ENCODE peak calls at places on chromosomes 12 and 14, in eight cellular contexts. One of them, this sample, is unnamed.
A peak's percentile ranks its signal among the peaks of the same experiment; 100 is the strongest.

GRCh38 chr14:69614592-69614991 is 3.2 kb downstream of the SUSD6 start:
- DNase-seq in BJ: no peak
- DNase-seq in uterus: no peak
- DNase-seq in left ventricle myocardium inferior: peak; percentile 27
- DNase-seq in SK-N-SH: no peak
- DNase-seq in K562: no peak
- DNase-seq in astrocyte: no peak
- DNase-seq in transverse colon: peak; percentile 47
- DNase-seq in this sample: no peak

GRCh38 chr12:68113644-68114043 is 45.9 kb downstream of the IFNG start:
- DNase-seq in SK-N-SH: no peak
- DNase-seq in uterus: no peak
- DNase-seq in astrocyte: no peak
- DNase-seq in BJ: no peak
- DNase-seq in left ventricle myocardium inferior: no peak
- DNase-seq in K562: no peak
- DNase-seq in transverse colon: peak; percentile 22
- DNase-seq in this sample: no peak

GRCh38 chr12:121364657-121365265 is 12.6 kb upstream of the ANAPC5 start:
- DNase-seq in astrocyte: peak; percentile 25
- DNase-seq in left ventricle myocardium inferior: no peak
- DNase-seq in BJ: no peak
- DNase-seq in SK-N-SH: no peak
- DNase-seq in transverse colon: no peak
- DNase-seq in uterus: no peak
- DNase-seq in K562: no peak
- DNase-seq in this sample: no peak

GRCh38 chr14:105241641-105242040 is 6.7 kb upstream of the BTBD6 start:
- DNase-seq in uterus: no peak
- DNase-seq in left ventricle myocardium inferior: no peak
- DNase-seq in SK-N-SH: no peak
- DNase-seq in transverse colon: no peak
- DNase-seq in astrocyte: no peak
- DNase-seq in K562: no peak
- DNase-seq in BJ: no peak
- DNase-seq in this sample: no peak

GRCh38 chr14:106691601-106692291 is 1165.4 kb downstream of the TMEM121 start:
- DNase-seq in astrocyte: no peak
- DNase-seq in uterus: no peak
- DNase-seq in SK-N-SH: peak; percentile 23
- DNase-seq in K562: peak; percentile 20
- DNase-seq in transverse colon: peak; percentile 47
- DNase-seq in BJ: no peak
- DNase-seq in left ventricle myocardium inferior: peak; percentile 14
- DNase-seq in this sample: no peak

GRCh38 chr14:61177279-61178225 is 103.6 kb downstream of the TMEM30B start:
- DNase-seq in K562: no peak
- DNase-seq in astrocyte: peak; percentile 71
- DNase-seq in left ventricle myocardium inferior: no peak
- DNase-seq in BJ: no peak
- DNase-seq in SK-N-SH: no peak
- DNase-seq in transverse colon: no peak
- DNase-seq in uterus: no peak
- DNase-seq in this sample: no peak

GRCh38 chr12:20007331-20007730 is 361.0 kb upstream of the PDE3A start:
- DNase-seq in BJ: peak; percentile 70
- DNase-seq in left ventricle myocardium inferior: no peak
- DNase-seq in transverse colon: no peak
- DNase-seq in K562: no peak
- DNase-seq in uterus: no peak
- DNase-seq in SK-N-SH: no peak
- DNase-seq in astrocyte: no peak
- DNase-seq in this sample: no peak

GRCh38 chr12:116171549-116171948 is 105.9 kb downstream of the MED13L start:
- DNase-seq in astrocyte: peak; percentile 77
- DNase-seq in transverse colon: no peak
- DNase-seq in SK-N-SH: no peak
- DNase-seq in K562: no peak
- DNase-seq in BJ: no peak
- DNase-seq in left ventricle myocardium inferior: no peak
- DNase-seq in uterus: no peak
- DNase-seq in this sample: no peak

GRCh38 chr12:52656616-52657015 is 4.6 kb upstream of the KRT2 start:
- DNase-seq in astrocyte: no peak
- DNase-seq in SK-N-SH: no peak
- DNase-seq in BJ: no peak
- DNase-seq in K562: no peak
- DNase-seq in left ventricle myocardium inferior: no peak
- DNase-seq in uterus: no peak
- DNase-seq in transverse colon: no peak
- DNase-seq in this sample: no peak

GRCh38 chr12:25256826-25257225 is 6.1 kb upstream of the KRAS start:
- DNase-seq in SK-N-SH: no peak
- DNase-seq in uterus: no peak
- DNase-seq in astrocyte: no peak
- DNase-seq in transverse colon: no peak
- DNase-seq in left ventricle myocardium inferior: no peak
- DNase-seq in K562: no peak
- DNase-seq in BJ: no peak
- DNase-seq in this sample: no peak

GRCh38 chr14:27528328-27528727 is 930.5 kb upstream of the NOVA1 start:
- DNase-seq in transverse colon: no peak
- DNase-seq in uterus: no peak
- DNase-seq in left ventricle myocardium inferior: no peak
- DNase-seq in K562: no peak
- DNase-seq in BJ: no peak
- DNase-seq in astrocyte: peak; percentile 33
- DNase-seq in SK-N-SH: peak; percentile 37
- DNase-seq in this sample: no peak

GRCh38 chr12:123351349-123351748 is 13.3 kb downstream of the SBNO1 start:
- DNase-seq in BJ: no peak
- DNase-seq in astrocyte: no peak
- DNase-seq in SK-N-SH: no peak
- DNase-seq in uterus: no peak
- DNase-seq in K562: no peak
- DNase-seq in left ventricle myocardium inferior: no peak
- DNase-seq in transverse colon: no peak
- DNase-seq in this sample: no peak

GRCh38 chr14:104694991-104695659 is 5.7 kb downstream of the INF2 start:
- DNase-seq in transverse colon: peak; percentile 33
- DNase-seq in SK-N-SH: no peak
- DNase-seq in BJ: no peak
- DNase-seq in astrocyte: peak; percentile 41
- DNase-seq in uterus: no peak
- DNase-seq in left ventricle myocardium inferior: peak; percentile 53
- DNase-seq in K562: no peak
- DNase-seq in this sample: peak; percentile 25

GRCh38 chr14:99654235-99655000 is 9.5 kb downstream of the HHIPL1 start:
- DNase-seq in BJ: peak; percentile 17
- DNase-seq in SK-N-SH: no peak
- DNase-seq in astrocyte: peak; percentile 76
- DNase-seq in transverse colon: peak; percentile 52
- DNase-seq in K562: no peak
- DNase-seq in left ventricle myocardium inferior: peak; percentile 39
- DNase-seq in uterus: peak; percentile 63
- DNase-seq in this sample: no peak

GRCh38 chr12:2752676-2753371 is 41.9 kb upstream of the FKBP4 start:
- DNase-seq in astrocyte: peak; percentile 25
- DNase-seq in transverse colon: peak; percentile 74
- DNase-seq in K562: peak; percentile 75
- DNase-seq in left ventricle myocardium inferior: peak; percentile 72
- DNase-seq in uterus: peak; percentile 61
- DNase-seq in BJ: no peak
- DNase-seq in SK-N-SH: peak; percentile 76
- DNase-seq in this sample: peak; percentile 10

GRCh38 chr12:57107456-57107855 is 3.7 kb downstream of the STAT6 start:
- DNase-seq in BJ: no peak
- DNase-seq in left ventricle myocardium inferior: no peak
- DNase-seq in SK-N-SH: no peak
- DNase-seq in uterus: no peak
- DNase-seq in astrocyte: no peak
- DNase-seq in transverse colon: no peak
- DNase-seq in K562: peak; percentile 25
- DNase-seq in this sample: no peak

GRCh38 chr12:128586630-128587029 is 237.1 kb downstream of the SLC15A4 start:
- DNase-seq in astrocyte: no peak
- DNase-seq in BJ: no peak
- DNase-seq in transverse colon: no peak
- DNase-seq in uterus: no peak
- DNase-seq in left ventricle myocardium inferior: no peak
- DNase-seq in K562: no peak
- DNase-seq in SK-N-SH: no peak
- DNase-seq in this sample: no peak

GRCh38 chr12:108156717-108157116 is 27.6 kb downstream of the WSCD2 start:
- DNase-seq in uterus: no peak
- DNase-seq in SK-N-SH: no peak
- DNase-seq in transverse colon: no peak
- DNase-seq in K562: no peak
- DNase-seq in BJ: no peak
- DNase-seq in astrocyte: no peak
- DNase-seq in left ventricle myocardium inferior: peak; percentile 17
- DNase-seq in this sample: no peak

GRCh38 chr14:99361596-99362220 is 89.7 kb upstream of the BCL11B start:
- DNase-seq in BJ: no peak
- DNase-seq in left ventricle myocardium inferior: no peak
- DNase-seq in astrocyte: no peak
- DNase-seq in transverse colon: no peak
- DNase-seq in SK-N-SH: no peak
- DNase-seq in uterus: no peak
- DNase-seq in K562: no peak
- DNase-seq in this sample: no peak

GRCh38 chr14:21205026-21205677 is 49.3 kb upstream of the OR5AU1 start:
- DNase-seq in transverse colon: no peak
- DNase-seq in SK-N-SH: no peak
- DNase-seq in BJ: no peak
- DNase-seq in uterus: no peak
- DNase-seq in left ventricle myocardium inferior: no peak
- DNase-seq in astrocyte: no peak
- DNase-seq in K562: no peak
- DNase-seq in this sample: no peak

GRCh38 chr12:59370933-59371332 is 224.9 kb upstream of the SLC16A7 start:
- DNase-seq in astrocyte: no peak
- DNase-seq in left ventricle myocardium inferior: no peak
- DNase-seq in K562: no peak
- DNase-seq in transverse colon: no peak
- DNase-seq in SK-N-SH: no peak
- DNase-seq in uterus: no peak
- DNase-seq in BJ: no peak
- DNase-seq in this sample: no peak

DNA sequence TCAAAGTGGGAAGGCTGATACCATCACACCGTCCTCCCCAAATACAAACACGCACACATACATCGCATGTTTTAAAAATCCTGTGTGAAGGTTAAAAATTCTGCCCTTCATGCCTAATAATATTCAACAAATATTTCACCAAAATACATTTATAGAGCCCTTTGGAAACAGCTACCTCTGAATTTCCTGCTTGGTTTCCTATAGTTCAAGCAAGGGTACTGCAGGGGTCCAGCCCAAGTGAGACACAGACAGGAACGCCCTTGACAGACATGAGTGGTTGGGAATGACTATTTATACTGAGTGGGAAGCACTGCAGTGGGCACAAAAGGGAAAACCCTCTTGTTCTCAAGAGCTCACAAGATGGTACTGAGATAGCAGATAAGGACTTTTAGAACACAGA is 51.0 kb downstream of the ST8SIA1 start:
- DNase-seq in uterus: no peak
- DNase-seq in K562: no peak
- DNase-seq in astrocyte: no peak
- DNase-seq in SK-N-SH: no peak
- DNase-seq in BJ: no peak
- DNase-seq in left ventricle myocardium inferior: no peak
- DNase-seq in transverse colon: no peak
- DNase-seq in this sample: no peak
- TF ChIP-seq CTCF in uterus: no peak
- TF ChIP-seq CTCF in K562: no peak
- TF ChIP-seq CTCF in astrocyte: no peak
- TF ChIP-seq CTCF in SK-N-SH: no peak
- TF ChIP-seq CTCF in BJ: no peak
- TF ChIP-seq CTCF in left ventricle myocardium inferior: no peak
- TF ChIP-seq CTCF in transverse colon: no peak
- TF ChIP-seq CTCF in this sample: no peak

GRCh38 chr12:117361312-117361670 is at the start of gene NOS1:
- DNase-seq in astrocyte: no peak
- DNase-seq in transverse colon: no peak
- DNase-seq in SK-N-SH: peak; percentile 66
- DNase-seq in BJ: no peak
- DNase-seq in left ventricle myocardium inferior: no peak
- DNase-seq in K562: no peak
- DNase-seq in uterus: no peak
- DNase-seq in this sample: no peak
- H3K27me3 ChIP-seq in astrocyte: peaks cover 38% of the 10 kb centered on the region
- H3K27me3 ChIP-seq in transverse colon: peaks cover 83% of the 10 kb centered on the region
- H3K27me3 ChIP-seq in SK-N-SH: peaks cover 25% of the 10 kb centered on the region
- H3K27me3 ChIP-seq in BJ: peaks cover 13% of the 10 kb centered on the region
- H3K27me3 ChIP-seq in left ventricle myocardium inferior: peaks cover 99% of the 10 kb centered on the region
- H3K27me3 ChIP-seq in K562: peaks cover 2% of the 10 kb centered on the region
- H3K27me3 ChIP-seq in uterus: peaks cover 21% of the 10 kb centered on the region
- H3K27me3 ChIP-seq in this sample: peaks cover 79% of the 10 kb centered on the region

GRCh38 chr14:96797943-96798349 is 764 bp downstream of the VRK1 start:
- DNase-seq in astrocyte: no peak
- DNase-seq in transverse colon: no peak
- DNase-seq in BJ: no peak
- DNase-seq in SK-N-SH: peak; percentile 45
- DNase-seq in left ventricle myocardium inferior: no peak
- DNase-seq in K562: peak; percentile 34
- DNase-seq in uterus: no peak
- DNase-seq in this sample: no peak

GRCh38 chr14:96795443-96795842 is 1.7 kb upstream of the VRK1 start:
- DNase-seq in transverse colon: no peak
- DNase-seq in left ventricle myocardium inferior: no peak
- DNase-seq in K562: no peak
- DNase-seq in SK-N-SH: no peak
- DNase-seq in astrocyte: no peak
- DNase-seq in uterus: no peak
- DNase-seq in BJ: no peak
- DNase-seq in this sample: no peak

GRCh38 chr14:96797188-96797942 is at the start of gene VRK1:
- DNase-seq in transverse colon: peak; percentile 97
- DNase-seq in SK-N-SH: peak; percentile 96
- DNase-seq in astrocyte: peak; percentile 89
- DNase-seq in uterus: peak; percentile 92
- DNase-seq in BJ: peak; percentile 74
- DNase-seq in left ventricle myocardium inferior: peak; percentile 97
- DNase-seq in K562: peak; percentile 97
- DNase-seq in this sample: peak; percentile 78

GRCh38 chr14:96799489-96800056 is 2.4 kb downstream of the VRK1 start:
- DNase-seq in BJ: no peak
- DNase-seq in SK-N-SH: no peak
- DNase-seq in astrocyte: no peak
- DNase-seq in left ventricle myocardium inferior: no peak
- DNase-seq in uterus: no peak
- DNase-seq in transverse colon: no peak
- DNase-seq in K562: no peak
- DNase-seq in this sample: no peak

GRCh38 chr14:96796851-96797187 is 363 bp upstream of the VRK1 start:
- DNase-seq in astrocyte: no peak
- DNase-seq in K562: no peak
- DNase-seq in SK-N-SH: no peak
- DNase-seq in left ventricle myocardium inferior: no peak
- DNase-seq in BJ: no peak
- DNase-seq in transverse colon: no peak
- DNase-seq in uterus: no peak
- DNase-seq in this sample: no peak
- H3K4me3 ChIP-seq in astrocyte: no peak overlapping the region
- H3K4me3 ChIP-seq in K562: no peak overlapping the region
- H3K4me3 ChIP-seq in SK-N-SH: no peak overlapping the region
- H3K4me3 ChIP-seq in left ventricle myocardium inferior: peak overlapping the region; percentile 96
- H3K4me3 ChIP-seq in BJ: no peak overlapping the region
- H3K4me3 ChIP-seq in transverse colon: no peak overlapping the region
- H3K4me3 ChIP-seq in uterus: peak overlapping the region; percentile 58
- H3K4me3 ChIP-seq in this sample: no peak overlapping the region

GRCh38 chr12:38142974-38143373 is 173.6 kb upstream of the ALG10B start:
- DNase-seq in astrocyte: no peak
- DNase-seq in uterus: no peak
- DNase-seq in left ventricle myocardium inferior: no peak
- DNase-seq in transverse colon: no peak
- DNase-seq in K562: no peak
- DNase-seq in SK-N-SH: no peak
- DNase-seq in BJ: no peak
- DNase-seq in this sample: no peak
- TF ChIP-seq CTCF in astrocyte: no peak
- TF ChIP-seq CTCF in uterus: no peak
- TF ChIP-seq CTCF in left ventricle myocardium inferior: no peak
- TF ChIP-seq CTCF in transverse colon: no peak
- TF ChIP-seq CTCF in K562: no peak
- TF ChIP-seq CTCF in SK-N-SH: peak; percentile 26
- TF ChIP-seq CTCF in BJ: no peak
- TF ChIP-seq CTCF in this sample: no peak

This sample was measured in kidney epithelial cell.